ENCODE peak calls at places on chromosomes 13 and 19, in nine cellular contexts. H is endothelial cell of umbilical vein, M is suprapubic skin, F is HepG2, Q is stomach, B is H1, Z is K562, L is transverse colon, Y is GM12878. X is an unnamed sample.
A peak's percentile ranks its signal among the peaks of the same experiment; 100 is the strongest.

GRCh38 chr13:106159295-106160195 is 375.9 kb downstream of the EFNB2 start:
- DNase-seq in H (no peak), M (no peak), F (no peak), Q (no peak), B (no peak), Z (no peak), L (no peak), Y (no peak), X (no peak)

GRCh38 chr19:40610396-40611064 is 9.4 kb downstream of the LTBP4 start:
- DNase-seq in H (no peak), M (peak; percentile 90), F (no peak), Q (peak; percentile 77), B (no peak), Z (no peak), L (peak; percentile 73), Y (no peak), X (no peak)

GRCh38 chr19:13872695-13873389 is 4.1 kb upstream of the NANOS3 start:
- DNase-seq in H (peak; percentile 39), M (no peak), F (no peak), Q (no peak), B (peak; percentile 86), Z (peak; percentile 89), L (no peak), Y (no peak), X (no peak)

GRCh38 chr19:44603201-44603945 is 10.0 kb upstream of the IGSF23 start:
- DNase-seq in H (peak; percentile 98), M (no peak), F (no peak), Q (no peak), B (no peak), Z (no peak), L (no peak), Y (no peak), X (no peak)

GRCh38 chr13:34591801-34592454 is 350.1 kb upstream of the NBEA start:
- DNase-seq in H (no peak), M (peak; percentile 74), F (no peak), Q (no peak), B (no peak), Z (no peak), L (no peak), Y (no peak), X (no peak)

GRCh38 chr19:33811246-33811645 is 14.6 kb downstream of the KCTD15 start:
- DNase-seq in H (no peak), M (peak; percentile 53), F (no peak), Q (no peak), B (no peak), Z (no peak), L (no peak), Y (no peak), X (no peak)

GRCh38 chr13:27583645-27584044 is 36.7 kb downstream of the LNX2 start:
- DNase-seq in H (peak; percentile 57), M (no peak), F (peak; percentile 7), Q (no peak), B (no peak), Z (no peak), L (no peak), Y (no peak), X (no peak)

GRCh38 chr19:31054430-31054829 is 294.8 kb downstream of the TSHZ3 start:
- DNase-seq in H (no peak), M (no peak), F (no peak), Q (peak; percentile 26), B (peak; percentile 62), Z (no peak), L (peak; percentile 37), Y (no peak), X (no peak)

GRCh38 chr19:47483800-47484690 is at the start of gene KPTN:
- DNase-seq in H (peak; percentile 91), M (peak; percentile 93), F (peak; percentile 77), Q (peak; percentile 90), B (peak; percentile 99), Z (peak; percentile 92), L (peak; percentile 90), Y (peak; percentile 57), X (peak; percentile 39)

GRCh38 chr19:45468159-45468651 is 409 bp downstream of the FOSB start:
- DNase-seq in H (no peak), M (peak; percentile 89), F (no peak), Q (peak; percentile 35), B (peak; percentile 67), Z (no peak), L (peak; percentile 48), Y (no peak), X (no peak)

GRCh38 chr13:21671793-21672680 is 1.2 kb downstream of the FGF9 start:
- DNase-seq in H (no peak), M (no peak), F (no peak), Q (no peak), B (peak; percentile 52), Z (no peak), L (no peak), Y (no peak), X (no peak)

GRCh38 chr13:97125810-97126738 is 96.1 kb upstream of the MBNL2 start:
- DNase-seq in H (no peak), M (peak; percentile 75), F (no peak), Q (no peak), B (no peak), Z (no peak), L (no peak), Y (peak; percentile 57), X (no peak)

GRCh38 chr19:15280915-15281683 is 48.9 kb upstream of the EPHX3 start:
- DNase-seq in H (peak; percentile 53), M (peak; percentile 89), F (peak; percentile 55), Q (peak; percentile 75), B (no peak), Z (peak; percentile 43), L (peak; percentile 69), Y (no peak), X (no peak)

GRCh38 chr19:29672933-29673336 is 7.7 kb downstream of the PLEKHF1 start:
- DNase-seq in H (no peak), M (no peak), F (no peak), Q (peak; percentile 41), B (no peak), Z (no peak), L (peak; percentile 63), Y (peak; percentile 69), X (no peak)

GRCh38 chr19:12669272-12670158 is 2.9 kb downstream of the WDR83 start:
- DNase-seq in H (peak; percentile 86), M (peak; percentile 88), F (peak; percentile 67), Q (peak; percentile 85), B (peak; percentile 81), Z (peak; percentile 52), L (peak; percentile 81), Y (peak; percentile 72), X (peak; percentile 66)

GRCh38 chr13:32426191-32426980 is 1.5 kb downstream of the N4BP2L1 start:
- DNase-seq in H (no peak), M (no peak), F (no peak), Q (no peak), B (no peak), Z (no peak), L (peak; percentile 25), Y (peak; percentile 73), X (no peak)

GRCh38 chr19:49915271-49915670 is 13.7 kb upstream of the ATF5 start:
- DNase-seq in H (no peak), M (no peak), F (no peak), Q (no peak), B (no peak), Z (no peak), L (no peak), Y (no peak), X (no peak)

GRCh38 chr19:4227771-4228170 is 1.6 kb upstream of the EBI3 start:
- DNase-seq in H (no peak), M (no peak), F (no peak), Q (no peak), B (no peak), Z (no peak), L (no peak), Y (no peak), X (no peak)

GRCh38 chr19:51441410-51442390 is 16.6 kb downstream of the SIGLEC8 start:
- DNase-seq in H (no peak), M (no peak), F (no peak), Q (peak; percentile 54), B (no peak), Z (peak; percentile 49), L (peak; percentile 73), Y (peak; percentile 91), X (no peak)

GRCh38 chr19:46714523-46715106 is 2.3 kb downstream of the PRKD2 start:
- DNase-seq in H (peak; percentile 44), M (no peak), F (no peak), Q (no peak), B (peak; percentile 56), Z (no peak), L (no peak), Y (no peak), X (no peak)

GRCh38 chr19:19115954-19116353 is 22.3 kb downstream of the TMEM161A start:
- DNase-seq in H (no peak), M (no peak), F (peak; percentile 45), Q (peak; percentile 29), B (peak; percentile 93), Z (peak; percentile 72), L (peak; percentile 55), Y (no peak), X (no peak)

DNA sequence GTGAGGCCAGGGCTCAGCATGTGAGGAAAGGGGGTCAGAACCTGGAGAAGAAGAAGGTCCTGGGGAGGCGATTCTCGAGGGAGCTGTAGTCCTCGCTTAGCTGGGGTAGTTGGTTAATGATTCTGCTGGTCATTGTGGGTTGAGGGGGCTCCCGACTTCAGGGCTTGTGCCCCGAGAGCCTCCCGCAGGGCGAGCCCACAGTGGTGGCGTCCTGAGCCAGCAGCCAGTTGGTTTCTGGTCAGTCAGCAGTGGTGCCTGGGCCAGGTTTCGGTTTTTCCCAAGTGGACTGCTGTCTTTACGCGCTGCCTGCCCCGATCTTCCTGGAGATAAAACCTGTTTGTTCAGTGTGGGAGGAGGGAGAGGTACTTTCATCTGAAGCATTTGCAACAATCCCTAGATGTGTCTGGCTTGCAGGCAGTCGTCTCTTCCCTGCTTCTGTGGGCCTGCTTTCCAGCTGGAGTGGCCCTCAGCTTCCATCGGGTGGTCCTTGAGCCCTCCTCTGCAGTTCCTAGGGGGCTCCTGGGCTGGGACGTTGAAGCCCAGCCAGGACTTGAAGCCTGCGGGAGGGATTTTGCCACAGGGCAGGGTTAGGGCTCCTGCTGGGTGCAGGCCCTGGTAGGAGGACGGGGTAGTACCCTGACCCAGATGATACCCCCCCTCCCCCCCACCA is 3.2 kb downstream of the PTBP1 start:
- DNase-seq in H (peak; percentile 23), M (no peak), F (peak; percentile 70), Q (peak; percentile 69), B (no peak), Z (peak; percentile 18), L (peak; percentile 61), Y (no peak), X (no peak)
- H3K4me3 ChIP-seq in H (peak overlapping the region; percentile 12), M (peak overlapping the region; percentile 69), F (peak overlapping the region; percentile 96), Q (peak overlapping the region; percentile 22), B (no peak overlapping the region), Z (peak overlapping the region; percentile 99), L (peak overlapping the region; percentile 99), Y (peak overlapping the region; percentile 92), X (peak overlapping the region; percentile 94)

GRCh38 chr19:5787554-5788182 is 3.1 kb upstream of the PRR22 start:
- DNase-seq in H (no peak), M (no peak), F (no peak), Q (no peak), B (no peak), Z (no peak), L (no peak), Y (no peak), X (no peak)
- TF ChIP-seq POLR2AphosphoS5 in H (no peak), M (no peak), F (no peak), Q (no peak), B (no peak), Z (no peak), L (no peak), Y (no peak), X (no peak)

GRCh38 chr13:72453161-72453560 is 274.3 kb downstream of the MZT1 start:
- DNase-seq in H (no peak), M (no peak), F (no peak), Q (no peak), B (no peak), Z (no peak), L (no peak), Y (no peak), X (no peak)
- H3K4me3 ChIP-seq in H (no peak overlapping the region), M (no peak overlapping the region), F (no peak overlapping the region), Q (no peak overlapping the region), B (no peak overlapping the region), Z (no peak overlapping the region), L (no peak overlapping the region), Y (no peak overlapping the region), X (no peak overlapping the region)

GRCh38 chr19:1457892-1458291 is 8.0 kb downstream of the APC2 start:
- DNase-seq in H (no peak), M (no peak), F (no peak), Q (no peak), B (no peak), Z (no peak), L (no peak), Y (no peak), X (no peak)
- TF ChIP-seq POLR2AphosphoS5 in H (no peak), M (no peak), F (no peak), Q (no peak), B (no peak), Z (no peak), L (no peak), Y (no peak), X (no peak)

X was measured in SK-N-MC.